ENCODE peak calls at places on chromosomes 7 and 10, in eight cellular contexts. K is HT-29, W is NCI-H1105, E is Calu3, T is upper lobe of right lung, D is activated B cell treated with CpG ODN at 0.5 μM for 24 hours, B is stromal cell of bone marrow, J is PC-3. X is an unnamed sample.

GRCh38 chr10:120336910-120337540 is 120.0 kb upstream of the PLPP4 start:
- DNase-seq in J (peak), B (peak), W (peak), K (peak), E (peak), D (peak), T (no peak), X (peak)

GRCh38 chr10:70481105-70481504 is 2.5 kb downstream of the PALD1 start:
- DNase-seq in D (no peak), K (no peak), B (no peak), W (no peak), T (no peak), E (no peak), J (no peak), X (no peak)

GRCh38 chr7:106979551-106980357 is 64.8 kb upstream of the PRKAR2B start:
- DNase-seq in B (no peak), W (no peak), E (no peak), J (no peak), K (no peak), T (no peak), D (no peak), X (no peak)

GRCh38 chr10:78703581-78703980 is 365.2 kb upstream of the ZMIZ1 start:
- DNase-seq in K (no peak), D (no peak), B (no peak), W (no peak), T (no peak), J (no peak), E (no peak), X (no peak)

GRCh38 chr10:42690449-42691360 is 52.3 kb upstream of the ZNF33B start:
- DNase-seq in W (peak), T (peak), E (no peak), J (peak), D (no peak), K (peak), B (no peak), X (peak)

GRCh38 chr10:110625356-110625894 is 18.7 kb upstream of the RBM20 start:
- DNase-seq in D (no peak), B (no peak), E (no peak), W (no peak), J (no peak), K (no peak), T (no peak), X (no peak)

GRCh38 chr7:69962077-69962855 is 364.0 kb downstream of the AUTS2 start:
- DNase-seq in D (no peak), E (no peak), J (no peak), T (peak), B (no peak), W (peak), K (no peak), X (no peak)

GRCh38 chr7:42233166-42233565 is 3.8 kb downstream of the GLI3 start:
- DNase-seq in J (peak), E (no peak), B (no peak), K (no peak), T (no peak), W (no peak), D (no peak), X (no peak)

GRCh38 chr10:74750848-74751274 is 75.5 kb upstream of the KAT6B start:
- DNase-seq in B (no peak), W (no peak), J (no peak), K (no peak), E (no peak), D (no peak), T (no peak), X (no peak)

GRCh38 chr10:116708386-116708785 is 34.0 kb downstream of the HSPA12A start:
- DNase-seq in T (no peak), W (no peak), B (peak), E (no peak), K (no peak), J (no peak), D (no peak), X (no peak)

GRCh38 chr10:33930079-33930478 is 595.6 kb upstream of the NRP1 start:
- DNase-seq in K (no peak), J (no peak), W (no peak), B (no peak), T (no peak), D (no peak), E (no peak), X (no peak)

GRCh38 chr10:69904533-69904932 is 102.8 kb downstream of the COL13A1 start:
- DNase-seq in W (no peak), B (no peak), J (no peak), D (no peak), T (no peak), E (no peak), K (no peak), X (peak)

GRCh38 chr7:69431626-69432025 is 166.6 kb upstream of the AUTS2 start:
- DNase-seq in D (no peak), T (no peak), E (no peak), B (no peak), K (no peak), J (no peak), W (no peak), X (no peak)

GRCh38 chr7:159017741-159018140 is 126.9 kb downstream of the VIPR2 start:
- DNase-seq in K (no peak), D (no peak), E (no peak), B (no peak), T (no peak), J (no peak), W (no peak), X (no peak)

GRCh38 chr7:2248984-2249694 is 7.1 kb downstream of the NUDT1 start:
- DNase-seq in J (peak), D (no peak), T (peak), K (peak), E (peak), W (no peak), B (peak), X (no peak)

GRCh38 chr10:113704637-113705343 is 25.1 kb downstream of the CASP7 start:
- DNase-seq in D (no peak), E (peak), T (no peak), J (peak), W (no peak), B (peak), K (peak), X (peak)

GRCh38 chr10:72375173-72375572 is 20.5 kb upstream of the DNAJB12 start:
- DNase-seq in J (no peak), E (no peak), W (no peak), B (no peak), K (no peak), D (no peak), T (no peak), X (no peak)

GRCh38 chr10:4780782-4781181 is 45.2 kb upstream of the AKR1E2 start:
- DNase-seq in K (no peak), T (no peak), W (no peak), J (no peak), E (no peak), B (no peak), D (no peak), X (no peak)

GRCh38 chr10:93464826-93465388 is 17.2 kb downstream of the MYOF start:
- DNase-seq in E (no peak), K (no peak), J (no peak), B (no peak), W (no peak), T (no peak), D (no peak), X (no peak)

GRCh38 chr7:351681-352480 is 61.9 kb downstream of the FOXL3 start:
- DNase-seq in J (no peak), E (no peak), D (no peak), T (no peak), K (no peak), W (no peak), B (no peak), X (no peak)

GRCh38 chr10:110356628-110357245 is 52.0 kb upstream of the SMNDC1 start:
- DNase-seq in J (peak), E (peak), D (peak), B (peak), T (no peak), K (no peak), W (no peak), X (peak)

GRCh38 chr7:155848691-155849690 is 36.7 kb upstream of the SHH start:
- DNase-seq in W (no peak), T (no peak), J (no peak), K (no peak), B (no peak), E (no peak), D (no peak), X (no peak)

GRCh38 chr7:40147371-40148246 is 12.8 kb downstream of the SUGCT start:
- DNase-seq in T (no peak), W (no peak), J (no peak), B (no peak), D (no peak), E (no peak), K (no peak), X (no peak)

GRCh38 chr7:80230327-80230726 is 95.7 kb downstream of the GNAI1 start:
- DNase-seq in T (no peak), B (no peak), D (no peak), J (peak), E (no peak), K (no peak), W (no peak), X (no peak)

GRCh38 chr7:158432369-158433270 is 155.0 kb downstream of the PTPRN2 start:
- DNase-seq in B (no peak), W (peak), E (peak), K (peak), J (peak), T (peak), D (no peak), X (peak)